ENCODE peak calls at places on chromosomes 12 and 14, in four cellular contexts. T is K562, D is A549, A is GM12878. U is an unnamed sample.

GRCh38 chr14:33805593-33805992 is 145.3 kb downstream of the EGLN3 start:
- DNase-seq in T (no peak), D (no peak), A (no peak), U (no peak)

GRCh38 chr12:77625441-77625840 is 205.3 kb upstream of the NAV3 start:
- DNase-seq in T (no peak), D (no peak), A (no peak), U (peak; percentile 91)

GRCh38 chr12:19437996-19438395 is 1.3 kb upstream of the AEBP2 start:
- DNase-seq in T (no peak), D (no peak), A (no peak), U (no peak)

GRCh38 chr14:101226603-101227425 is 323.3 kb upstream of the RTL1 start:
- DNase-seq in T (no peak), D (no peak), A (no peak), U (no peak)

GRCh38 chr14:30553311-30553989 is 5.5 kb upstream of the G2E3 start:
- DNase-seq in T (no peak), D (peak; percentile 35), A (no peak), U (peak; percentile 78)

GRCh38 chr12:101707131-101707782 is 9.8 kb downstream of the CHPT1 start:
- DNase-seq in T (peak; percentile 27), D (no peak), A (no peak), U (peak; percentile 55)

GRCh38 chr12:121783771-121784170 is 9.7 kb downstream of the RHOF start:
- DNase-seq in T (no peak), D (peak; percentile 78), A (no peak), U (no peak)

GRCh38 chr12:52539024-52539820 is 13.7 kb downstream of the KRT71 start:
- DNase-seq in T (no peak), D (peak; percentile 68), A (no peak), U (peak; percentile 20)

GRCh38 chr12:40793471-40793870 is 101.2 kb downstream of the CNTN1 start:
- DNase-seq in T (no peak), D (no peak), A (no peak), U (no peak)

GRCh38 chr12:20120296-20120695 is 248.0 kb upstream of the PDE3A start:
- DNase-seq in T (no peak), D (no peak), A (no peak), U (no peak)

GRCh38 chr12:68495666-68496065 is 115.0 kb upstream of the RAP1B start:
- DNase-seq in T (no peak), D (no peak), A (no peak), U (peak; percentile 69)

GRCh38 chr14:54108481-54109471 is 152.2 kb upstream of the BMP4 start:
- DNase-seq in T (no peak), D (peak; percentile 17), A (no peak), U (peak; percentile 82)

GRCh38 chr14:76439237-76439775 is 63.4 kb downstream of the ESRRB start:
- DNase-seq in T (no peak), D (no peak), A (no peak), U (no peak)

GRCh38 chr12:89800435-89800834 is 91.8 kb upstream of the ATP2B1 start:
- DNase-seq in T (peak; percentile 59), D (no peak), A (no peak), U (no peak)

GRCh38 chr12:100290016-100290415 is 23.0 kb downstream of the SCYL2 start:
- DNase-seq in T (no peak), D (no peak), A (no peak), U (no peak)

GRCh38 chr12:127688901-127689428 is 578.0 kb upstream of the TMEM132C start:
- DNase-seq in T (no peak), D (no peak), A (no peak), U (no peak)

GRCh38 chr12:67650528-67651379 is 2.2 kb downstream of the DYRK2 start:
- DNase-seq in T (no peak), D (no peak), A (no peak), U (no peak)

GRCh38 chr12:69671597-69671996 is 27.5 kb downstream of the BEST3 start:
- DNase-seq in T (no peak), D (no peak), A (no peak), U (no peak)

GRCh38 chr12:120761581-120761980 is 36.0 kb downstream of the ACADS start:
- DNase-seq in T (no peak), D (no peak), A (no peak), U (peak; percentile 57)

GRCh38 chr12:58882796-58883195 is 37.5 kb downstream of the LRIG3 start:
- DNase-seq in T (no peak), D (no peak), A (no peak), U (no peak)

DNA sequence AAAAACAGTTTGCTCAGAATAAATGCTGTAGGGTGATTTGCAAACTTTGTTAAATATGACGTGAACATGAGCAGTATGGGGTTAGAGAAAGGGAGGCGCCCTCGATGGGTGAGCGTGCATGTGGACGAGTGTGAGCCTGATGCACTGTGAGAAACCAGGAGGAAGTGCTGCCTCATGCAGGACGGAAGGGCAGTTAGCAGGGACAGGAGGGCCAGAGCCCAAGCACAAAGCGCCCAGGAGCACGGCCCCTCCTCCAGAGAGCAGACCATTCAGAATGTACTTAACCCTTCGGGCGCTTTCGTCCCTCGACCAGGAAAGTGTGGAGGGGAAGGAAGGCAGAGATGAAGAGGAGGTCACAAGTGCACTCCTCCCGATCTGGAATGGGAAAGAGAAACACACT is 44.9 kb downstream of the TCHP start:
- DNase-seq in T (no peak), D (peak; percentile 23), A (no peak), U (peak; percentile 82)
- TF ChIP-seq ELK1 in T (no peak), D (no peak), A (no peak), U (no peak)

GRCh38 chr12:122870867-122871664 is 24.9 kb downstream of the VPS37B start:
- DNase-seq in T (no peak), D (no peak), A (no peak), U (peak; percentile 70)
- TF ChIP-seq ELK1 in T (no peak), D (no peak), A (no peak), U (no peak)

GRCh38 chr12:1919284-1919683 is 832 bp upstream of the CACNA2D4 start:
- DNase-seq in T (no peak), D (no peak), A (no peak), U (no peak)
- TF ChIP-seq ELK1 in T (no peak), D (no peak), A (no peak), U (no peak)

DNA sequence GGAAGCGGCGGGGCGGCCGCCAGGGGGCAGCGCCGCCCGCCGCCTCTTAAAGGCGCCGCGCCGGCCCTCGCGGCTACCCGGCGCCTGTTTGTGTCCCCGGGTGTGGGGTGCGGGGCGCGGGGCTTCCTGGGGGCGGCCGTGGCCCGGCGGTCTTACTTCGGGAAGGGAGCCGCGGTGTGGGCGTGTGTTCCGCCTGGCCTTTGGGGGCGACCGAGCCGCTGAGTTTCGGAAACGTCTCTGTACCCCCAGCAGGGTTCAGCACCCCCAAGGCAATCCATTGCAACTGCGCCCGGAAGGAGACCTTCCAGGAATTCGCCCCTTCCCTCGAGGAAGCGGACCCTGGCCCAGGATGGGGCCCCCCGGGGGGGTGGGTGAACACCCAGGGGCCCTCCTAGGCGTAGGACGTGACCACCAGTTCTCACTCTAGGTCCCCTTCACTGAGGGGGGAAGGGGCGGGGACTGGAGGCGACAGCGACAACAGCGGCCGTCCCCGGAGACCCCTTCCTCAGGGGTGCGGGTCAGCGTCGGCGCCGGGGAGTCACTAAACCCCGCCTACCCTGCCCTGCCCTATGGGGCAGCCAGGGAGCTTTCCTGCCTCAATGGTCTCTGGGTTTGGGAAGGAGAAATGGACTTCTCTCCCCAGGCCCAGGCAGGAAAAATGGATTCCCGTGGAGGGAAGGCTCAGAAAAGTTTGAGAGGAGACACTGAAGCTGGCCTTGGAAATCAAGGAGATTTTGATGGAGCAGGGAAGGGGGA is at the start of gene ITPK1:
- DNase-seq in T (peak; percentile 72), D (peak; percentile 58), A (no peak), U (peak; percentile 41)
- TF ChIP-seq ELK1 in T (no peak), D (no peak), A (no peak), U (no peak)

GRCh38 chr14:44287858-44288257 is 219.2 kb downstream of the FSCB start:
- DNase-seq in T (no peak), D (no peak), A (no peak), U (no peak)
- TF ChIP-seq ELK1 in T (no peak), D (no peak), A (no peak), U (no peak)

GRCh38 chr14:58100735-58101368 is 51.2 kb downstream of the ARMH4 start:
- DNase-seq in T (no peak), D (no peak), A (no peak), U (peak; percentile 80)
- TF ChIP-seq ELK1 in T (no peak), D (no peak), A (no peak), U (no peak)

GRCh38 chr14:29320261-29320660 is 553.7 kb downstream of the FOXG1 start:
- DNase-seq in T (no peak), D (no peak), A (no peak), U (peak; percentile 51)
- TF ChIP-seq ELK1 in T (no peak), D (no peak), A (no peak), U (no peak)

DNA sequence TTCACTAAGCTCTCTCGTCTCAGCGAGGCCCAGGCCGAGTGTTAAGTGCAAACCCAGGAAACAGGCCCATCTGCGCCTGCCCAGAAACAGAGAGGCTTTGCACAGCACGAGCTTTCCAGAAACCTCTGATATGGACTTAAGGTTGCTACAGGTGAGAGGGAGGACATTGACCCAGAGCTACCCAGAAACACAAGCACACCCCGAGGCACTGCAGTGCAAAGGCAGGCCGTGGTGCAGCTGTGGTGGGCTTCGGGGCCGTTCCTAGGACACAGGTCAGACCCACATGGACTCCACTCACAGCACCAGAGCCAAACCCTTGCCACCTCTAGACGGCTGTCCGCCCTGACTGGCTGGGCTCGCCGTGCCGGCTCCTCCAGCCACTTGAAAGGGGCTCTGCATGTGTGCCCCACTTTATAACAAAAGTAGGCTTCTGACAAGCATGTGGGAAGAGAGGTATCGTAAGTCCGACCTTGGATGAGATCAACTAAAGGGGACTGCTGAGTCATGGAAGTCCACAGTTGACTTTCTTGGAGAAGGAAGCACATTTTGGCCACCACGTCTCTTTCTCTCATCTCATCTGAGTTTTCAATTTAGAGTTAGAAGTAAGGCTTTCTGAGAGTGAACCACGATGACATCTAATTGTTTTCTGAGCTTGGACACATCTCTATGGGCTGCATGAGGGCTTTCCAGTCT is 38.2 kb downstream of the CACNA2D4 start:
- DNase-seq in T (no peak), D (no peak), A (no peak), U (no peak)
- TF ChIP-seq ELK1 in T (no peak), D (no peak), A (no peak), U (no peak)

U was measured in IMR-90.